ENCODE peak calls at places on chromosomes 6 and 20, in ten cellular contexts. A is activated CD4-positive, alpha-beta T cell treated with anti-CD3 and anti-CD28 coated beads for 4 hours; C is T-helper 2 cell; S is PC-3; Z is mucosa of gallbladder; T is NAMALWA; B is transverse colon; N is HFF-Myc; P is EL; U is activated gamma-delta T cell treated with anti-CD3 and anti-CD28 coated beads, Interleukin-2, amount 50 U/mL, for 16 hours. K is an unnamed sample.

GRCh38 chr6:44312901-44313788 is at the start of gene AARS2:
- DNase-seq in T (peak; percentile 94), Z (peak; percentile 91), B (peak; percentile 92), S (peak; percentile 89), U (peak; percentile 92), N (peak; percentile 65), P (peak; percentile 82), A (peak; percentile 85), C (peak; percentile 85), K (peak; percentile 89)

GRCh38 chr20:2748551-2749342 is 51.7 kb downstream of the CPXM1 start:
- DNase-seq in T (peak; percentile 35), S (no peak), P (no peak), N (no peak), A (no peak), U (no peak), C (no peak), Z (no peak), B (no peak), K (no peak)

GRCh38 chr20:39967806-39968205 is 721.2 kb downstream of the MAFB start:
- DNase-seq in T (no peak), U (no peak), C (no peak), Z (no peak), N (no peak), A (no peak), P (no peak), S (no peak), B (no peak), K (no peak)

GRCh38 chr6:19465240-19465639 is 371.9 kb upstream of the ID4 start:
- DNase-seq in Z (no peak), N (no peak), U (no peak), P (no peak), C (no peak), T (no peak), A (no peak), S (peak; percentile 82), B (no peak), K (no peak)

GRCh38 chr6:165441176-165441575 is 131.8 kb upstream of the C6orf118 start:
- DNase-seq in C (no peak), U (no peak), B (no peak), N (no peak), A (no peak), S (no peak), Z (no peak), P (no peak), T (no peak), K (no peak)

GRCh38 chr6:160965893-160966292 is 25.7 kb upstream of the MAP3K4 start:
- DNase-seq in P (no peak), A (no peak), N (no peak), C (no peak), S (no peak), U (no peak), B (no peak), T (no peak), Z (no peak), K (no peak)

GRCh38 chr6:10177703-10178102 is 237.2 kb downstream of the TFAP2A start:
- DNase-seq in Z (no peak), P (peak; percentile 82), B (no peak), S (peak; percentile 73), T (no peak), A (no peak), U (no peak), N (no peak), C (no peak), K (no peak)

GRCh38 chr6:56368484-56368883 is 121.1 kb upstream of the COL21A1 start:
- DNase-seq in Z (no peak), B (no peak), C (no peak), S (no peak), N (no peak), P (peak; percentile 42), T (no peak), A (no peak), U (no peak), K (no peak)

GRCh38 chr20:58322083-58322482 is 12.6 kb downstream of the RAB22A start:
- DNase-seq in P (no peak), Z (no peak), T (no peak), S (no peak), A (no peak), C (no peak), N (no peak), B (no peak), U (no peak), K (no peak)

GRCh38 chr20:64106435-64106961 is 867 bp downstream of the NPBWR2 start:
- DNase-seq in U (no peak), A (no peak), P (no peak), T (no peak), N (no peak), Z (no peak), S (no peak), B (peak; percentile 2), C (no peak), K (no peak)

GRCh38 chr20:4724459-4725262 is 3.0 kb downstream of the PRND start:
- DNase-seq in S (no peak), N (no peak), U (no peak), A (no peak), T (no peak), Z (no peak), C (no peak), B (no peak), P (no peak), K (no peak)

GRCh38 chr20:11447371-11448100 is 470.2 kb upstream of the BTBD3 start:
- DNase-seq in P (no peak), A (no peak), Z (no peak), C (no peak), B (no peak), S (no peak), T (no peak), U (no peak), N (no peak), K (no peak)

GRCh38 chr20:10306440-10307358 is 88.1 kb downstream of the SNAP25 start:
- DNase-seq in P (peak; percentile 86), S (peak; percentile 85), U (no peak), A (no peak), B (no peak), N (peak; percentile 22), T (no peak), C (no peak), Z (no peak), K (peak; percentile 41)

GRCh38 chr6:20377623-20378265 is 23.9 kb upstream of the E2F3 start:
- DNase-seq in Z (no peak), A (no peak), T (peak; percentile 47), S (peak; percentile 13), B (no peak), P (peak; percentile 87), N (peak; percentile 58), C (no peak), U (no peak), K (peak; percentile 53)

GRCh38 chr20:54000262-54000661 is 70.1 kb downstream of the BCAS1 start:
- DNase-seq in B (no peak), T (no peak), U (no peak), Z (no peak), N (no peak), S (no peak), C (no peak), P (no peak), A (no peak), K (no peak)

GRCh38 chr20:36499211-36499610 is 42.1 kb upstream of the MYL9 start:
- DNase-seq in C (no peak), T (no peak), A (no peak), B (no peak), P (no peak), U (no peak), N (no peak), S (no peak), Z (no peak), K (no peak)

GRCh38 chr6:131519670-131520436 is 53.2 kb upstream of the ARG1 start:
- DNase-seq in C (no peak), U (no peak), Z (peak; percentile 33), S (peak; percentile 58), P (peak; percentile 51), B (peak; percentile 19), T (peak; percentile 70), A (peak; percentile 26), N (peak; percentile 22), K (peak; percentile 36)

GRCh38 chr6:111087106-111087835 is at the start of gene SLC16A10:
- DNase-seq in P (peak; percentile 57), U (peak; percentile 67), Z (peak; percentile 51), A (peak; percentile 76), T (peak; percentile 94), N (no peak), S (peak; percentile 49), B (peak; percentile 71), C (peak; percentile 81), K (peak; percentile 47)

GRCh38 chr6:149212892-149213786 is 104.4 kb upstream of the TAB2 start:
- DNase-seq in A (no peak), N (no peak), S (no peak), C (no peak), Z (no peak), B (no peak), U (no peak), T (no peak), P (peak; percentile 9), K (no peak)

GRCh38 chr20:61846741-61847419 is 218.8 kb downstream of the TAF4 start:
- DNase-seq in C (no peak), T (no peak), S (no peak), N (no peak), P (no peak), Z (no peak), A (no peak), U (no peak), B (no peak), K (no peak)

GRCh38 chr20:36114707-36115106 is 39.8 kb upstream of the EPB41L1 start:
- DNase-seq in S (no peak), U (no peak), N (no peak), Z (no peak), B (no peak), C (no peak), A (no peak), P (no peak), T (no peak), K (no peak)

GRCh38 chr6:49205526-49205925 is 257.5 kb downstream of the MMUT start:
- DNase-seq in S (no peak), U (no peak), Z (no peak), N (no peak), A (no peak), T (no peak), P (no peak), C (no peak), B (no peak), K (no peak)

GRCh38 chr6:38307730-38308129 is 332.0 kb downstream of the BTBD9 start:
- DNase-seq in U (no peak), B (no peak), S (no peak), C (no peak), P (no peak), Z (no peak), T (peak; percentile 65), N (no peak), A (no peak), K (no peak)

GRCh38 chr6:21905531-21905930 is 312.0 kb downstream of the SOX4 start:
- DNase-seq in S (no peak), B (no peak), P (no peak), Z (no peak), T (no peak), A (no peak), U (no peak), C (no peak), N (no peak), K (no peak)

GRCh38 chr6:31836036-31836675 is 8.6 kb downstream of the HSPA1B start:
- DNase-seq in B (no peak), C (no peak), S (no peak), A (no peak), T (no peak), N (no peak), U (no peak), Z (no peak), P (no peak), K (no peak)